ENCODE peak calls at places on chromosome 16, in four cellular contexts. V, F, N and G are unnamed samples.

GRCh38 chr16:62648256-62648655 is 612.0 kb upstream of the CDH8 start:
- DNase-seq in V (no peak), F (no peak), N (no peak), G (no peak)

GRCh38 chr16:2757344-2757743 is 4.9 kb downstream of the SRRM2 start:
- DNase-seq in V (no peak), F (no peak), N (no peak), G (no peak)

GRCh38 chr16:15055141-15056053 is 477 bp downstream of the NTAN1 start:
- DNase-seq in V (peak), F (peak), N (no peak), G (peak)

GRCh38 chr16:55713103-55713502 is 57.3 kb downstream of the SLC6A2 start:
- DNase-seq in V (no peak), F (no peak), N (no peak), G (no peak)

GRCh38 chr16:58417600-58417999 is 25.3 kb downstream of the GINS3 start:
- DNase-seq in V (no peak), F (no peak), N (no peak), G (no peak)

GRCh38 chr16:24568392-24568791 is 29.0 kb downstream of the RBBP6 start:
- DNase-seq in V (no peak), F (no peak), N (no peak), G (no peak)

GRCh38 chr16:89195521-89196171 is 4.7 kb downstream of the SLC22A31 start:
- DNase-seq in V (no peak), F (no peak), N (no peak), G (no peak)

GRCh38 chr16:1470543-1471251 is 4.1 kb downstream of the CLCN7 start:
- DNase-seq in V (no peak), F (peak), N (no peak), G (no peak)

GRCh38 chr16:89444151-89444723 is 46.1 kb downstream of the ANKRD11 start:
- DNase-seq in V (no peak), F (no peak), N (no peak), G (no peak)

GRCh38 chr16:72149676-72150464 is 22.1 kb downstream of the PMFBP1 start:
- DNase-seq in V (peak), F (no peak), N (no peak), G (no peak)

GRCh38 chr16:59698341-59698979 is 964.3 kb upstream of the GOT2 start:
- DNase-seq in V (no peak), F (no peak), N (no peak), G (no peak)

GRCh38 chr16:89765292-89765810 is 44.0 kb downstream of the ZNF276 start:
- DNase-seq in V (no peak), F (no peak), N (no peak), G (no peak)

GRCh38 chr16:77849640-77850258 is 61.4 kb downstream of the VAT1L start:
- DNase-seq in V (no peak), F (no peak), N (no peak), G (no peak)

GRCh38 chr16:17591655-17592405 is 121.1 kb upstream of the XYLT1 start:
- DNase-seq in V (no peak), F (no peak), N (no peak), G (no peak)

GRCh38 chr16:84348386-84348785 is 20.0 kb upstream of the ATP2C2 start:
- DNase-seq in V (no peak), F (no peak), N (no peak), G (no peak)

GRCh38 chr16:23434380-23434779 is 18.6 kb downstream of the COG7 start:
- DNase-seq in V (peak), F (peak), N (peak), G (peak)

GRCh38 chr16:84086357-84086756 is 30.4 kb downstream of the MBTPS1 start:
- DNase-seq in V (no peak), F (peak), N (no peak), G (no peak)

GRCh38 chr16:1916654-1916990 is 1.6 kb downstream of the HS3ST6 start:
- DNase-seq in V (no peak), F (no peak), N (no peak), G (no peak)

GRCh38 chr16:17416461-17417221 is 54.1 kb downstream of the XYLT1 start:
- DNase-seq in V (no peak), F (no peak), N (peak), G (no peak)

GRCh38 chr16:61295311-61295710 is 740.9 kb downstream of the CDH8 start:
- DNase-seq in V (no peak), F (no peak), N (no peak), G (no peak)

GRCh38 chr16:1990336-1991134 is 765 bp downstream of the SYNGR3 start:
- DNase-seq in V (peak), F (peak), N (no peak), G (no peak)

GRCh38 chr16:28543072-28543471 is 4.3 kb upstream of the NUPR1 start:
- DNase-seq in V (no peak), F (no peak), N (no peak), G (no peak)

GRCh38 chr16:31501226-31501965 is 6.8 kb downstream of the RUSF1 start:
- DNase-seq in V (peak), F (no peak), N (no peak), G (no peak)

GRCh38 chr16:84043486-84044107 is 1.0 kb upstream of the SLC38A8 start:
- DNase-seq in V (peak), F (peak), N (no peak), G (no peak)

GRCh38 chr16:85736924-85737323 is 14.0 kb downstream of the C16orf74 start:
- DNase-seq in V (no peak), F (no peak), N (no peak), G (no peak)

GRCh38 chr16:66717776-66718175 is 21.2 kb upstream of the CMTM4 start:
- DNase-seq in V (no peak), F (no peak), N (no peak), G (no peak)

GRCh38 chr16:4748682-4749411 is 14.5 kb downstream of the DNAAF8 start:
- DNase-seq in V (no peak), F (no peak), N (no peak), G (no peak)

GRCh38 chr16:22874394-22874793 is 60.4 kb downstream of the HS3ST2 start:
- DNase-seq in V (no peak), F (no peak), N (no peak), G (no peak)

GRCh38 chr16:56198044-56198754 is 6.9 kb downstream of the GNAO1 start:
- DNase-seq in V (no peak), F (no peak), N (no peak), G (no peak)

GRCh38 chr16:78648517-78648916 is 549.1 kb downstream of the WWOX start:
- DNase-seq in V (no peak), F (no peak), N (no peak), G (no peak)

GRCh38 chr16:28845173-28846079 is 722 bp downstream of the TUFM start:
- DNase-seq in V (peak), F (peak), N (no peak), G (peak)

GRCh38 chr16:71854369-71854948 is 8.7 kb downstream of the ATXN1L start:
- DNase-seq in V (no peak), F (no peak), N (no peak), G (no peak)

GRCh38 chr16:79653337-79654000 is 52.9 kb upstream of the MAF start:
- DNase-seq in V (no peak), F (no peak), N (no peak), G (no peak)

GRCh38 chr16:61792194-61792904 is 243.9 kb downstream of the CDH8 start:
- DNase-seq in V (no peak), F (no peak), N (no peak), G (peak)

GRCh38 chr16:85145734-85146531 is 33.7 kb upstream of the CIBAR2 start:
- DNase-seq in V (no peak), F (no peak), N (no peak), G (no peak)

GRCh38 chr16:2767140-2767731 is 9.8 kb downstream of the ELOB start:
- DNase-seq in V (no peak), F (no peak), N (no peak), G (no peak)

GRCh38 chr16:27445502-27446175 is 43.7 kb downstream of the IL21R start:
- DNase-seq in V (no peak), F (no peak), N (no peak), G (no peak)

GRCh38 chr16:30786936-30787612 is at the start of gene ZNF629:
- DNase-seq in V (peak), F (peak), N (no peak), G (peak)

GRCh38 chr16:28308794-28309535 is 16.6 kb downstream of the SBK1 start:
- DNase-seq in V (no peak), F (no peak), N (no peak), G (no peak)

GRCh38 chr16:74462361-74462760 is 41.1 kb upstream of the CLEC18B start:
- DNase-seq in V (no peak), F (no peak), N (no peak), G (no peak)
- TF ChIP-seq CHD4 in V (no peak), F (no peak), N (no peak), G (no peak)

DNA sequence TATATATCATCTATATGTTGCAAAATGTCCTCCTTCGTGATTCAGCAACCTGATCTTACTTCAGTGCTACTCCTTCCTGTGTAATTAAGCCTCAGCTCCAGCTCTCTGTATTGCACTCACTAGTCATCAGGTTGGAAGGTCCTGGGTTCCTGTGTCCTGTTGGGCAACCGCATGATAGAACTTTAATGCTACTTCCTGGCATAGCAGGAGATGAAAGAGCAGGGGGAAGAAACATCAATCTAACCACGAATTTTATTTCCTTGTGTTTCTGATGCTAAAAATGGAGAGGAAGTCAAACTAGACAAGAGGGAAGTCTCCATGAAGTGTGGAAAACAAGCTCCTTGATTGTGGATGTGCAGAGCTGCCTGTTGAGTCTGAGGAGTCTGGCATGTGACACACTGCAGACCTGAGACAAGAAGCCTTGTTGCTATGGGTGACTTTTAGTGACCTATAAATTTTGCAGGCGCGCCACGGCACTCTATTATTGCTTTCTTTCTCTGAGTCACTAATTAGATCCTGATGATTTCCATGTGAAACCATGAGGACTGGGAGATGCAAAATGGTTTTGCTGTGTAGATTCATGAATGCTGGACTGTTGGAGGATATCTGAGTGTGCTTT is 25.6 kb downstream of the IGSF6 start:
- DNase-seq in V (peak), F (no peak), N (no peak), G (peak)
- TF ChIP-seq BHLHE40 in V (no peak), F (no peak), N (no peak), G (no peak)

GRCh38 chr16:10646581-10647263 is 48.0 kb downstream of the TEKT5 start:
- DNase-seq in V (peak), F (no peak), N (no peak), G (no peak)

GRCh38 chr16:10647264-10647720 is 47.4 kb downstream of the TEKT5 start:
- DNase-seq in V (no peak), F (no peak), N (no peak), G (no peak)

GRCh38 chr16:10647721-10648296 is 46.9 kb downstream of the TEKT5 start:
- DNase-seq in V (peak), F (no peak), N (no peak), G (no peak)

GRCh38 chr16:10644092-10644491 is 50.6 kb downstream of the TEKT5 start:
- DNase-seq in V (no peak), F (no peak), N (no peak), G (no peak)

DNA sequence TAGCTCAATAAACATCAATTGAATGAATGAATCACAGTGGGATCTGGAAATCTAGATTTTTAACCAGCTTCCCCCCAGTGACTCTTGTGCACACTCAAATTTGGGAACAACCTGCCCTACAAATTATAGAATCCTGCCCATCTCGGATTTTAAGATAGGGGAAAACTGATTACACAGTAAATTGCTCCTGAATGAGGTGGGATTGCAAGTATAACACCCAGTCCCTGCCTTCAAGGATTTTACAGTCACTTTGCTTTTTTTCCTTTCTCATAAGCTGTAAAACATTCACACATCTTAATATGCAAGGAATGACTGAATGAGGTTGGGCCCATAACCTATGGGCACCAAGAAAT is 48.5 kb downstream of the TEKT5 start:
- DNase-seq in V (no peak), F (no peak), N (no peak), G (no peak)
- TF ChIP-seq CHD4 in V (no peak), F (no peak), N (no peak), G (no peak)

GRCh38 chr16:240559-240958 is 5.9 kb downstream of the FAM234A start:
- DNase-seq in V (no peak), F (no peak), N (no peak), G (no peak)

GRCh38 chr16:239948-240277 is 5.3 kb downstream of the FAM234A start:
- DNase-seq in V (peak), F (no peak), N (no peak), G (no peak)

GRCh38 chr16:243348-243747 is 8.7 kb downstream of the FAM234A start:
- DNase-seq in V (no peak), F (no peak), N (no peak), G (no peak)

GRCh38 chr16:242281-242680 is 7.7 kb downstream of the FAM234A start:
- DNase-seq in V (no peak), F (no peak), N (no peak), G (no peak)

GRCh38 chr16:241866-242265 is 7.2 kb downstream of the FAM234A start:
- DNase-seq in V (no peak), F (no peak), N (no peak), G (no peak)
- TF ChIP-seq BHLHE40 in V (no peak), F (no peak), N (no peak), G (no peak)

GRCh38 chr16:54501797-54502196 is 215.2 kb upstream of the IRX3 start:
- DNase-seq in V (no peak), F (no peak), N (no peak), G (no peak)

GRCh38 chr16:54504372-54504771 is 217.8 kb upstream of the IRX3 start:
- DNase-seq in V (no peak), F (no peak), N (no peak), G (no peak)

GRCh38 chr16:54505479-54506247 is 219.1 kb upstream of the IRX3 start:
- DNase-seq in V (no peak), F (no peak), N (no peak), G (no peak)

GRCh38 chr16:54503011-54503410 is 216.4 kb upstream of the IRX3 start:
- DNase-seq in V (no peak), F (no peak), N (no peak), G (no peak)

GRCh38 chr16:54503436-54503835 is 216.8 kb upstream of the IRX3 start:
- DNase-seq in V (no peak), F (no peak), N (no peak), G (no peak)
- TF ChIP-seq CHD4 in V (no peak), F (no peak), N (no peak), G (no peak)

GRCh38 chr16:25854141-25854540 is 162.4 kb downstream of the HS3ST4 start:
- DNase-seq in V (no peak), F (no peak), N (no peak), G (no peak)
- TF ChIP-seq BHLHE40 in V (no peak), F (no peak), N (no peak), G (no peak)

GRCh38 chr16:87152221-87152755 is 164.9 kb downstream of the C16orf95 start:
- DNase-seq in V (no peak), F (no peak), N (no peak), G (no peak)

GRCh38 chr16:87146676-87147075 is 170.5 kb downstream of the C16orf95 start:
- DNase-seq in V (no peak), F (no peak), N (no peak), G (no peak)

GRCh38 chr16:87145181-87146176 is 171.7 kb downstream of the C16orf95 start:
- DNase-seq in V (no peak), F (peak), N (no peak), G (peak)

GRCh38 chr16:87150359-87151280 is 166.6 kb downstream of the C16orf95 start:
- DNase-seq in V (no peak), F (no peak), N (no peak), G (no peak)

GRCh38 chr16:87149051-87149450 is 168.1 kb downstream of the C16orf95 start:
- DNase-seq in V (no peak), F (no peak), N (no peak), G (no peak)
- TF ChIP-seq CHD4 in V (no peak), F (no peak), N (no peak), G (no peak)

GRCh38 chr16:81831722-81832126 is 52.6 kb downstream of the PLCG2 start:
- DNase-seq in V (no peak), F (no peak), N (peak), G (no peak)
- TF ChIP-seq BHLHE40 in V (no peak), F (no peak), N (peak), G (no peak)

GRCh38 chr16:48300391-48300856 is 53.1 kb upstream of the ABCC11 start:
- DNase-seq in V (no peak), F (no peak), N (no peak), G (no peak)
- TF ChIP-seq CHD4 in V (no peak), F (no peak), N (no peak), G (no peak)

DNA sequence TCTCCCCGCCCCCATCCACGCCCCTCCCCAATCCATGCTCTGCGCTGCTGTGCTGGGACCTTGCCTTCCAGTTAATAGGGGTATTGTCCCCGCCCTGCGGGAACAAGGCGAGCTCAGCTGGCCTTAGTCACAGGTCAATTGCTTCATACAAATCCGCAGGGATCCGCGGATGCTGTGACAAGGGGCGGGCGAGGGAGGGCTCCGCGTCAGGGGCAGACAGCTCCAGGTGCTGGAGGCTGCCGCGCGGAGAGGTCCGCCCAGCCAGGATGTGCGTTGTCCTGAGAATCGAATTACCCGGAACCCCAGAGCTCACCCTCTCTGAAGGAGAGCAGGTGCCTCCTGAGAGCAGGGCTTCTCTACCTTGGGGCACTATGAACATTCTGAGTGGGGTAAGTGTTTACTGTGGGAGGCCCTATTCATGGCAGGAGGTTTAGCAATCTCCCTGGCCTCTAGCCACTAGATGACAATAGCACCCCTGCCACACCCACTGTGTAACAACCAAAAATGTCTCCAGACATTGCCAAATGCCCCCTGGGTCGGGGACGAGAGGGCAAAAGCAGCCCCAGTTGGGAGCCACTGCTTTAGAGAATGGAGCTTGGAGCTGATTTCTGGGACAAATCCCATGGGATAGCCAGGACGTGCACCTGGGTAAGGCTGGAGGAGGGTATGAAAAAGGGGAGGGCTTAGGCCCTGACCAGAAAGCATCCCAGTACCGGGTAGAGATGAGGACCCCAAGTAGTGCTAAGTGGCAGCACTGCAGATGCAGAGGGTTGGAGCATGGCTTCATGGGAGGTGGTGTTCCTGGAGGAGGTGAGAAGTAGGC is 138.2 kb downstream of the CYLD start:
- DNase-seq in V (no peak), F (no peak), N (no peak), G (no peak)
- TF ChIP-seq BHLHE40 in V (no peak), F (no peak), N (no peak), G (no peak)